ENCODE peak calls at places on chromosomes 5 and 9, in four cellular contexts. F, W, N and H are unnamed samples.

GRCh38 chr9:92671323-92671722 is 1.4 kb upstream of the IPPK start:
- DNase-seq in F (no peak), W (peak; percentile 35), N (peak; percentile 47), H (peak; percentile 33)

GRCh38 chr9:131255731-131256197 is 20.5 kb downstream of the FAM78A start:
- DNase-seq in F (no peak), W (no peak), N (no peak), H (no peak)

GRCh38 chr5:178786859-178787499 is 56.5 kb upstream of the ZNF354A start:
- DNase-seq in F (no peak), W (peak; percentile 84), N (peak; percentile 28), H (peak; percentile 24)

GRCh38 chr5:179180061-179180460 is 119.9 kb downstream of the ZNF354C start:
- DNase-seq in F (no peak), W (no peak), N (no peak), H (no peak)

GRCh38 chr9:136095028-136095494 is at the start of gene NACC2:
- DNase-seq in F (no peak), W (no peak), N (no peak), H (peak; percentile 78)

GRCh38 chr5:169992789-169993188 is 12.5 kb upstream of the INSYN2B start:
- DNase-seq in F (no peak), W (no peak), N (no peak), H (no peak)

GRCh38 chr5:173268750-173269580 is 34.0 kb upstream of the NKX2-5 start:
- DNase-seq in F (no peak), W (no peak), N (no peak), H (no peak)

GRCh38 chr5:67014957-67015400 is 181.6 kb downstream of the CD180 start:
- DNase-seq in F (no peak), W (no peak), N (no peak), H (no peak)

GRCh38 chr5:40733842-40734563 is 21.8 kb downstream of the TTC33 start:
- DNase-seq in F (no peak), W (no peak), N (no peak), H (no peak)

GRCh38 chr9:68637020-68637419 is 68.0 kb upstream of the PIP5K1B start:
- DNase-seq in F (no peak), W (no peak), N (no peak), H (no peak)

GRCh38 chr5:113601423-113601822 is 87.9 kb downstream of the YTHDC2 start:
- DNase-seq in F (no peak), W (no peak), N (no peak), H (no peak)

GRCh38 chr9:79824265-79824664 is 252.5 kb downstream of the TLE4 start:
- DNase-seq in F (no peak), W (no peak), N (no peak), H (no peak)

GRCh38 chr9:134688231-134688630 is 46.6 kb downstream of the COL5A1 start:
- DNase-seq in F (no peak), W (no peak), N (no peak), H (no peak)

GRCh38 chr5:133430095-133430494 is 182.2 kb downstream of the FSTL4 start:
- DNase-seq in F (no peak), W (no peak), N (no peak), H (no peak)

GRCh38 chr9:105359899-105360298 is 87.9 kb upstream of the FSD1L start:
- DNase-seq in F (no peak), W (no peak), N (no peak), H (no peak)

GRCh38 chr5:149452665-149453617 is 73.8 kb upstream of the IL17B start:
- DNase-seq in F (no peak), W (no peak), N (peak; percentile 79), H (no peak)

GRCh38 chr5:157469073-157469472 is 9.1 kb downstream of the NIPAL4 start:
- DNase-seq in F (no peak), W (no peak), N (no peak), H (no peak)

GRCh38 chr9:38018964-38019602 is 49.9 kb downstream of the SHB start:
- DNase-seq in F (no peak), W (peak; percentile 77), N (peak; percentile 63), H (no peak)

DNA sequence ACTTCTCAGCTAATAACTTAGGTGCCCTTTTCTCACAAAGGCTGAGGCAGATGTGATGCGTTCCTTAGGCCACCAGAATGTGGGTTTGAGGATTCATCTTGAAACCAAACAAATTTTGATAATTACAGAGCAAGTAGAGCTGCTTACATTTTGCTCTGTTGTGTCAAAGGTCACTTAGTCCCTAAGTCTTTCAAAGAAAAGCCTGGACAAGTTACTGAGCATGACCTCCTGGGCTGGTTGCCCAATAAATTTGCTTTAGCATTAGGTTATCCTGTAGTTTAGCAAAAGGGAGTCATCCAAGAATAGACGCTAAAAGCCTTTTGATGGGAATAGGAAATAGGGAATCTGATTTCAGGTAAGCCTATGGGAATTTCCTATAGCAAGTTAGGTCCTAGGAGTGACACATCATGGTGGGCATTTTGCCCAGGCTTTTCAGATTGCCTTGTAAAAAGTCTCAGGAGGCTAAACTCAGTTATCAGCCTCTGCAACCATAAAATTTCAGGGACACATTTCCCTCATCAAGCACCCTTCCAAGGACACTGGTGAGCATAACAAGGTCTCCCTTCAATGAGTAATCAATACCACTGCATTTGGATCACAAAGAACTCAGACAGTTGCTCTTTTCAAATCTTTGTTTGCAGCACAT is 67.5 kb upstream of the RANBP3L start:
- DNase-seq in F (no peak), W (no peak), N (no peak), H (no peak)
- TF ChIP-seq MAFK in F (no peak), W (no peak), N (no peak), H (no peak)

DNA sequence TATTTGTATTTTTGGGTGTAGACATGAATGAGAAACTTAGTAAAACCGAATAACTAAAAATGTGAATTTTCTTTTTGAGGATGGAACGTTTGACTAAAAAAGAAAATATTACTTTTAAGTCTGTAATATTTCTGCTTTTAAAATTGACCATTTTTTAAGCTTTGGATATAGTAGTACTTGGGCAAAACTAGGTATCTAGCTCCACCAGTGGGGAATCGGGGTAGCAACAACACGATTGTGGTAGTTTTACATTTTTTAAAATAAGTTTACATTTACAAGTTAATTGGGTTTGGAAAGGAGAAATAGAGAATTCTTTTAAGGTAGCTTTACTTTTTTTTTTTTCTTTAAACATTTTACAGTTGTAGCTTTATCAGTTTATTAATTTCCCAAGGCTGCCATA is 154.4 kb downstream of the MAN2A1 start:
- DNase-seq in F (no peak), W (peak; percentile 13), N (no peak), H (no peak)
- TF ChIP-seq PHF8 in F (no peak), W (no peak), N (no peak), H (no peak)

DNA sequence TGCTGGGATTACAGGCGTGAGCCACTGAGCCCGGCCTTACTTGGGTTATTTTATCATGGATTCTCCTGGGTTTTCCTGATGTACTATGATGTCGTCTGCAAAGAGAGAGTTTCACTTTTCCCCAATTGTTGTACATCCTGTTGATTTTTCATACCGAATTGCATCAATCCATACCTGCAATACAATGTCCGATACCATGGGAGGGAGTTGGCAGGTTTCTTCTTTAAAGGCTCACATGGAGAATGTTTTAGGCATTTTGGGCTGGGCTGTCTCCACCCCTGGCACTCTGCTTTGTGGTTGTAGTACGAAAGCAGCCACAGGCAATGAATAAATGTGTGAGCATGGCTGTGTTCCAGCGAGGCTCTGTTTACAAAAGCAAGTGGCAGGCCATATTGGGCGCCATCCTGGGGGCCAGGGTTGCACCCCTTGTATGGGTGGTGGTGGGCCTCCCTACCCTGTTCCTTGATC is 35.1 kb upstream of the EXOC3 start:
- DNase-seq in F (no peak), W (no peak), N (no peak), H (no peak)
- TF ChIP-seq MAFK in F (no peak), W (no peak), N (no peak), H (no peak)

GRCh38 chr9:133353548-133353947 is 2.7 kb downstream of the SURF1 start:
- DNase-seq in F (no peak), W (no peak), N (no peak), H (no peak)

GRCh38 chr9:133355881-133356357 is 368 bp downstream of the SURF1 start:
- DNase-seq in F (no peak), W (no peak), N (no peak), H (no peak)

GRCh38 chr9:133354766-133355165 is 1.5 kb downstream of the SURF1 start:
- DNase-seq in F (no peak), W (no peak), N (no peak), H (no peak)

GRCh38 chr9:133357656-133358055 is 1.3 kb downstream of the SURF2 start:
- DNase-seq in F (no peak), W (no peak), N (no peak), H (no peak)

GRCh38 chr9:133356391-133357091 is at the start of the genes SURF1 and SURF2:
- DNase-seq in F (peak; percentile 89), W (peak; percentile 81), N (peak; percentile 68), H (peak; percentile 83)
- TF ChIP-seq PHF8 in F (peak; percentile 87), W (peak; percentile 15), N (peak; percentile 63), H (peak; percentile 76)

GRCh38 chr5:129137637-129138036 is 43.1 kb downstream of the ISOC1 start:
- DNase-seq in F (no peak), W (no peak), N (no peak), H (no peak)
- TF ChIP-seq MAFK in F (no peak), W (peak; percentile 63), N (peak; percentile 77), H (no peak)

DNA sequence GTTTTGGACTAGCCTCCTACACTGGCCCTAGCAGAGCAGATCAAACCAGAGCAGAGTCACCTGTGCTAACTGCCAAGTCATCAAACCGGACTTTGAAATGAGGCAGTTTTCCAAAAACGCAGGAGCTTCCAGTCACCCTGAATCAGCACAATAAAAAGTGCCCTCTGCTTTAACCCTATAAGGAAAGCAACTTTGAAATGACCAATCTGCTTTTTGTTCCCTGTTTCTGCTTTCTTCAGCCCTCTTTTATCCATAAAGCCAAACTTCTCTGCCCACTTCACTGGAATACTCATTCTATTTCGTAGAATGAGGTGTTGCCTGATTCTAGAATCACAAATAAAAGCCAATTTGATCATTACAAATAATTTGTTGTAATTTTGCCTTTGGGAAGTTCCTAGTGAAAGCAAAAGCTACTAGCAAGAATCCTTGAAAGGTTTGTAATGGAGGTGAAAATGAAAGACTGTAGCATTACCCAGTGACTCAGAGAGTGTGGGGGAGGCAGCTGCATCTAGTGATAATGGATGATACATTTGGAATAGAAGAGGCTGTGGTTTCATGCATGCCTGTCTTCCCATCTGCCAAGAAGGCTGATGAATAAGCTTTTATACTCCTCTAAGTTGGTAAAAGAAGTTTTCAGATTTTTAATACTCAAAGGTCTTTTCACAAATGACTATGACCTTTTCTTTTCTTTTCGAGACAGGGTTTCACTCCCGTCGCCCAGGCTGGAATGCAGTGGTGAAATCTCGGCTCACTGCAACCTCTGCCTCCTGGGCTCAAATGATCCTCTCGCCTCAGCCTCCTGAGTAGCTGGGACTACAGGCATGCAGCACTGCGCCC is 14.9 kb downstream of the SPAAR start:
- DNase-seq in F (no peak), W (peak; percentile 61), N (no peak), H (peak; percentile 86)
- TF ChIP-seq PHF8 in F (no peak), W (no peak), N (no peak), H (no peak)

DNA sequence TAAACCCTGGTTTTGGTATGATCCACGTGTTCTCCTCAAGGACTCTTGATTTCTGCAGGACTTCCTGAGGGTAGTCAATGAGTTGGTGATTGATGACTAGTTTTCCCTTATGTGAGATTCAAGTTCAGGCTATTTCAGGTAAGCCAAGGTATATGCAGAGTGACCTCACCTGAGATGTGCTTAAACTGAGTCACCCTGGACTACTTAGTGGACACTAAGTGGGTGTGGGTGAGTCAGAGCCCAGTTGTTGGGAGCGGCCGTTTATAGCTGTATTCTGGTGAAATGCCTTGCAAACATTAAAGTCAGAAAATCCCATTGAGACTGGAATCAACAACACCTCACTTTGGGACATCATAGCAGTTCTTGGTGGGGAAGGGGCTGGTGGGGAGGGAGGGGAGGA is 62.9 kb downstream of the SLC28A3 start:
- DNase-seq in F (no peak), W (no peak), N (no peak), H (no peak)
- TF ChIP-seq MAFK in F (no peak), W (no peak), N (no peak), H (no peak)

GRCh38 chr9:99690573-99690972 is 131.1 kb upstream of the NR4A3 start:
- DNase-seq in F (no peak), W (no peak), N (no peak), H (no peak)
- TF ChIP-seq PHF8 in F (no peak), W (no peak), N (no peak), H (no peak)

GRCh38 chr9:96159596-96159995 is 142.4 kb downstream of the HSD17B3 start:
- DNase-seq in F (no peak), W (no peak), N (no peak), H (no peak)
- TF ChIP-seq MAFK in F (no peak), W (no peak), N (no peak), H (no peak)